ENCODE peak calls at places on chromosomes 1 and 21, in ten cellular contexts. K, W, L, H, O, C, R, T, U and F are unnamed samples.

GRCh38 chr1:181592261-181592859 is 109.0 kb downstream of the CACNA1E start:
- DNase-seq in O (no peak), W (no peak), T (peak), C (no peak), R (no peak), K (no peak), U (no peak), H (no peak), L (no peak), F (no peak)

GRCh38 chr1:155466996-155467395 is 95.6 kb downstream of the ASH1L start:
- DNase-seq in H (no peak), T (no peak), R (peak), W (no peak), C (peak), L (peak), K (peak), U (no peak), O (no peak), F (peak)

GRCh38 chr21:31872452-31873274 is at the start of gene HUNK:
- DNase-seq in L (no peak), T (peak), C (no peak), H (peak), U (peak), K (peak), R (peak), O (peak), W (peak), F (no peak)

GRCh38 chr1:54168206-54168965 is 15.6 kb upstream of the CDCP2 start:
- DNase-seq in L (no peak), H (no peak), U (no peak), K (no peak), R (no peak), C (no peak), W (no peak), T (no peak), O (no peak), F (no peak)

GRCh38 chr1:23980725-23981063 is 567 bp upstream of the SRSF10 start:
- DNase-seq in U (no peak), R (peak), H (peak), T (peak), O (peak), W (no peak), C (no peak), K (peak), L (no peak), F (no peak)

GRCh38 chr1:41485605-41486004 is 1.1 kb upstream of the EDN2 start:
- DNase-seq in W (peak), R (peak), T (no peak), U (peak), K (no peak), C (no peak), L (peak), O (no peak), H (no peak), F (no peak)

GRCh38 chr1:168512864-168513595 is 30.8 kb downstream of the XCL2 start:
- DNase-seq in C (no peak), O (no peak), K (no peak), U (no peak), T (no peak), L (no peak), H (no peak), R (no peak), W (no peak), F (no peak)

GRCh38 chr1:180945151-180945550 is 32.5 kb downstream of the KIAA1614 start:
- DNase-seq in O (no peak), R (no peak), C (no peak), T (peak), H (no peak), L (no peak), W (no peak), K (no peak), U (no peak), F (no peak)

GRCh38 chr1:6460349-6461236 is 5.4 kb downstream of the TNFRSF25 start:
- DNase-seq in R (no peak), W (no peak), C (no peak), H (no peak), K (peak), T (no peak), O (no peak), L (no peak), U (no peak), F (no peak)

GRCh38 chr1:197521118-197521739 is 253.2 kb downstream of the CRB1 start:
- DNase-seq in U (no peak), C (peak), H (no peak), O (no peak), L (no peak), R (peak), K (peak), T (peak), W (no peak), F (no peak)

GRCh38 chr1:178644308-178645120 is 80.5 kb upstream of the RALGPS2 start:
- DNase-seq in W (no peak), K (peak), R (peak), H (peak), O (peak), T (no peak), C (no peak), U (peak), L (no peak), F (no peak)

GRCh38 chr1:226641671-226642231 is 93.2 kb downstream of the STUM start:
- DNase-seq in O (no peak), L (no peak), W (peak), C (no peak), K (no peak), H (peak), U (peak), R (no peak), T (no peak), F (no peak)

GRCh38 chr1:174682419-174683008 is 234.8 kb downstream of the GPR52 start:
- DNase-seq in K (peak), O (no peak), C (peak), H (no peak), T (no peak), L (peak), W (no peak), U (no peak), R (peak), F (no peak)

GRCh38 chr1:180248731-180249681 is 18.9 kb downstream of the LHX4 start:
- DNase-seq in W (peak), L (no peak), U (peak), H (no peak), K (peak), C (no peak), O (no peak), T (peak), R (peak), F (no peak)

DNA sequence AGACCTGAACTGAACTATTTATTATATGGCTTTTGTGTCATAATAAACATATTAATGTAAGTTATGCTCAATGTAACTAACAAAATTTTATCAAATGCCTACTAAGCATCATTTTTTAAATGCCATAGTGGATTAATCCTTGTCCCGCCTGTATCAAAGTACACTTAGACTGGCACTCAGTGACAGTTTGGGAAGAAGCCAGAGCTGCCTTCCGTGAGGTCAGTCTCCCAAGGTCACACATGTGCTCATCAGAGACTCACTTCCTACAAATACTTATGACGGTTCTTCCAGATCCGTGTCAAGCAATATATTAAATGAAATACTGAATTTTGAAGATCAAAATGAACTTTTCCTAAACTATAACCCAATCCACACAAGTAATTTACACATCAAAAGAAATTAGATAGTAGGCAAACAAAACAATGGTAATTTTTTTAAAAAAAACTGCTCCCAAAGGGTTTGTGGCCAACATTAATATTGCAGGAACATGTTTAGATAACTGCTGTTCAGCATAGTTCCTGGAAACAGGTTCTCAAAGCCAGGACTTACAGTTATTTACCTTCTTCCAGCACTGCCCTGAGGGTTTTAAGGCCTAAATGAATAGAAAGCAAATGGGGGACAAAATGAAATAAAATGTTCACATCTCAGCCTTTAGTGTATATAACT is 27.2 kb downstream of the WLS start:
- DNase-seq in U (no peak), H (no peak), C (no peak), T (no peak), L (no peak), O (peak), K (no peak), W (no peak), R (no peak), F (no peak)
- TF ChIP-seq CTCF in U (no peak), H (no peak), C (no peak), T (no peak), L (no peak), O (no peak), K (no peak), W (no peak), R (peak), F (no peak)

GRCh38 chr1:109391161-109391556 is 6.6 kb downstream of the SORT1 start:
- DNase-seq in R (peak), C (no peak), T (no peak), W (no peak), O (no peak), L (no peak), U (no peak), H (no peak), K (peak), F (no peak)
- H3K4me3 ChIP-seq in R (no peak), C (no peak), T (no peak), W (peak), O (no peak), L (no peak), U (no peak), H (no peak), K (no peak), F (no peak)

GRCh38 chr1:100539836-100540536 is 2.0 kb downstream of the GPR88 start:
- DNase-seq in U (peak), T (peak), W (peak), C (no peak), R (peak), O (peak), H (no peak), L (no peak), K (peak), F (no peak)

GRCh38 chr1:100536031-100536430 is 1.9 kb upstream of the GPR88 start:
- DNase-seq in W (no peak), T (no peak), U (no peak), R (no peak), K (no peak), H (no peak), C (no peak), O (no peak), L (no peak), F (no peak)

GRCh38 chr1:100535264-100535663 is 2.7 kb upstream of the GPR88 start:
- DNase-seq in C (no peak), H (no peak), U (no peak), W (no peak), K (no peak), R (no peak), T (no peak), O (no peak), L (no peak), F (no peak)

GRCh38 chr1:100542264-100542663 is 4.3 kb downstream of the GPR88 start:
- DNase-seq in H (no peak), K (no peak), U (no peak), C (no peak), R (no peak), L (no peak), W (no peak), T (no peak), O (no peak), F (no peak)

DNA sequence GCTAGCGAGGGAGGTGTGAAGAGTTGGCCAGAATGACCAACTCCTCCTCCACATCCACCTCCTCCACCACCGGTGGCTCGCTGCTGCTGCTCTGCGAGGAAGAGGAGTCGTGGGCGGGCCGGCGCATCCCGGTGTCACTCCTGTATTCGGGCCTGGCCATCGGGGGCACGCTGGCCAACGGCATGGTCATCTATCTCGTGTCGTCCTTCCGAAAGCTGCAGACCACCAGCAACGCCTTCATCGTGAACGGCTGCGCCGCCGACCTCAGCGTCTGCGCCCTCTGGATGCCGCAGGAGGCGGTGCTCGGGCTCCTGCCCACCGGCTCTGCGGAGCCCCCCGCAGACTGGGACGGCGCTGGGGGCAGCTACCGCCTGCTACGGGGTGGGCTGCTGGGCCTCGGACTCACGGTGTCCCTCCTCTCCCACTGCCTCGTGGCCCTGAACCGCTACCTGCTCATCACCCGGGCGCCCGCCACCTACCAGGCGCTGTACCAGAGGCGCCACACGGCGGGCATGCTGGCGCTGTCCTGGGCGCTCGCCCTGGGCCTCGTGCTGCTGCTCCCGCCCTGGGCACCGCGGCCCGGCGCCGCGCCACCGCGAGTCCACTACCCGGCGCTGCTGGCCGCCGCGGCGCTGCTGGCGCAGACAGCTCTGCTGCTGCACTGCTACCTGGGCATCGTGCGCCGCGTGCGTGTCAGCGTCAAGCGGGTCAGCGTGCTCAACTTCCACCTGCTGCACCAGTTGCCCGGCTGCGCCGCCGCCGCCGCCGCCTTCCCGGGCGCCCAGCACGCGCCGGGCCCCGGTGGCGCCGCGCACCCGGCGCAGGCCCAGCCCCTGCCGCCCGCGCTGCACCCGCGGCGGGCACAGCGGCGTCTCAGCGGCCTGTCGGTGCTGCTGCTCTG is 1.2 kb downstream of the GPR88 start:
- DNase-seq in L (no peak), U (peak), C (no peak), H (no peak), K (no peak), T (peak), O (peak), R (no peak), W (peak), F (no peak)
- TF ChIP-seq CTCF in L (no peak), U (no peak), C (peak), H (no peak), K (peak), T (peak), O (no peak), R (peak), W (peak), F (no peak)

GRCh38 chr1:156524481-156524869 is 23.9 kb upstream of the MEF2D start:
- DNase-seq in T (no peak), C (no peak), O (no peak), U (no peak), W (no peak), L (no peak), R (no peak), H (no peak), K (no peak), F (no peak)
- H3K4me3 ChIP-seq in T (no peak), C (no peak), O (no peak), U (no peak), W (no peak), L (no peak), R (no peak), H (no peak), K (no peak), F (no peak)

DNA sequence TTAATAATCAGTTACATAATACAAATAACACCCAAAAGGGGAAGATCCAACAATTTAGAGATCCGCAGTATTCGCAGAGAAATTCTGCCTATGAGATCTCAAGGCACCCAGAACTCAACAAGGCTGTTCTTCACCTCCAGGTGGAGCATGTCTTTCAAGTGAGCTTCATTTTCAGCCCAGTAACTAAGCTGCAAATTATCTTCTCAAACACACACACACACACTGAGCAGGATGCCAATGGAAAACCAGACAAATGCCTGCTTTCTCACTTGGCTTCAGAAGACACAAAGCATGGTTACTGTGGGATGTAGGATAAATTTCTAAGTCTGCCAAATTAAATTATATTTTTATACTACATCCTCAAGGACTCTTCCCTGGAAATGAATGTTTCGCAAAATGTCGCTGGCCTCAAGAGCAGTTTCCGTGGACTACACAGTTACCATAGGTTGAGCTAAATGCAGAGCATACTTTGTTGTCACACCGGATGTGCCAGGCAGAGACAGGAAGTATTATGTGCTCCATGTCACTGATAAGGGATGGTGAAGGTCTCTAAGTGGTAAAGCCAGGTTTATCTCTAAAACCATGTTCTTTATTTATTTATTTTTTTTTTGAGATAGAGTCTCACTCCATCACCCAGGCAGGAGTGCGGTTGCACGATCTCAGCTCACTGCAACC is 30.3 kb downstream of the UBR4 start:
- DNase-seq in R (peak), O (peak), T (peak), K (peak), U (no peak), C (no peak), H (no peak), L (no peak), W (no peak), F (no peak)
- TF ChIP-seq CTCF in R (peak), O (no peak), T (peak), K (peak), U (no peak), C (peak), H (no peak), L (peak), W (no peak), F (peak)

GRCh38 chr1:238648756-238649155 is 737.6 kb upstream of the CHRM3 start:
- DNase-seq in C (no peak), L (no peak), W (no peak), H (no peak), U (no peak), R (no peak), T (peak), K (peak), O (no peak), F (no peak)

GRCh38 chr1:238648296-238648695 is 738.1 kb upstream of the CHRM3 start:
- DNase-seq in O (no peak), R (no peak), U (no peak), T (no peak), W (no peak), L (no peak), C (no peak), K (no peak), H (no peak), F (no peak)

GRCh38 chr1:238652346-238652968 is 733.9 kb upstream of the CHRM3 start:
- DNase-seq in O (no peak), T (no peak), L (no peak), C (no peak), U (no peak), R (peak), H (no peak), K (peak), W (no peak), F (no peak)

GRCh38 chr1:238649200-238649599 is 737.2 kb upstream of the CHRM3 start:
- DNase-seq in T (peak), H (no peak), W (no peak), C (no peak), R (no peak), K (no peak), U (no peak), O (no peak), L (no peak), F (no peak)

GRCh38 chr1:238647877-238648276 is 738.5 kb upstream of the CHRM3 start:
- DNase-seq in L (peak), O (no peak), R (peak), C (peak), H (no peak), K (peak), T (peak), U (no peak), W (no peak), F (peak)
- H3K4me3 ChIP-seq in L (no peak), O (no peak), R (no peak), C (no peak), H (no peak), K (no peak), T (no peak), U (no peak), W (no peak), F (no peak)

GRCh38 chr1:17919525-17920439 is 164.6 kb downstream of the ACTL8 start:
- DNase-seq in W (no peak), T (peak), L (no peak), R (peak), U (no peak), C (peak), O (peak), H (no peak), K (peak), F (no peak)
- TF ChIP-seq CTCF in W (no peak), T (peak), L (peak), R (no peak), U (no peak), C (peak), O (no peak), H (no peak), K (peak), F (peak)

DNA sequence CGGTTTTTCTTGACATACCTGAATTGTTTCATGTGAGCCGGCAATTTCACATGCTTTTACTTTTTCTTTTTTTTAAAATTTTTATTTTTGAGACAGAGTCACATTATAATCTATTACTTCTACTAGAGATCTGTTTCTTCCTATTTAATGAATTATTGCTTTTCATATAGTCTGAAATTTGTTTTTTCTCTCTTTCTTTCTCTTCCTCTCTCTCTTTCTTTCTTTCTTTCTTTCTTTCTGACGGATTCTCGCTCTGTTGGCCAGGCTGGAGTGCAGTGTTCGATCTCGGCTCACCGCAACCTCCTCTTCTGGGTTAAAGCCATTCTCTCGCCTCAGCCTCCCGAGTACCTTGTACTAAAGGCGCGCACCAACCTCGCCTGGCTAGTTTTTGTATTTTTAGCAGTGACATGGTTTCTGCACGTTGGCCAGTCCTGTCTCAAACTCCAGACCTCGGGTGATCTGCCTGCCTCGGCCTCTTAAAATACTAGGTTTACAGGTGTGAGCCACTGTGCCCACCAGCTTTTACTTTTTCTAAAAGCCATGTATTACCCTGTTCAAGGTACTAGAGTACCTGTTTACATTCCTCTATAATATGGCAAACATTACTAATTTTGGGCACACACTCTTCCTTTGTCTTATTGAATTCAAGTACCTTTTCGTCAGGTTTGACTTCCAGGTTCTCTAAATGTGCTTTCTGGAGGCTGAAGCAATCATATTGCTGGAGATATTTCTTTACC is 86.5 kb upstream of the RHOU start:
- DNase-seq in O (no peak), W (no peak), U (no peak), H (no peak), T (no peak), K (no peak), C (no peak), L (no peak), R (no peak), F (no peak)
- H3K4me3 ChIP-seq in O (no peak), W (no peak), U (no peak), H (no peak), T (peak), K (peak), C (no peak), L (no peak), R (no peak), F (peak)